ENCODE peak calls at places on chromosomes 13 and 19, in ten cellular contexts. One of them, this sample, is unnamed.

GRCh38 chr19:4583961-4584669 is 24.6 kb upstream of the SEMA6B start:
- DNase-seq in left ventricle myocardium inferior: no peak
- DNase-seq in psoas muscle: no peak
- DNase-seq in cardiac muscle cell: no peak
- DNase-seq in Karpas-422: no peak
- DNase-seq in esophagus muscularis mucosa: no peak
- DNase-seq in uterus: no peak
- DNase-seq in adrenal gland: peak; percentile 65
- DNase-seq in endodermal cell: peak; percentile 91
- DNase-seq in lower lobe of right lung: no peak
- DNase-seq in this sample: no peak

GRCh38 chr19:14413765-14414171 is 5.4 kb downstream of the DDX39A start:
- DNase-seq in left ventricle myocardium inferior: no peak
- DNase-seq in psoas muscle: no peak
- DNase-seq in cardiac muscle cell: no peak
- DNase-seq in Karpas-422: no peak
- DNase-seq in esophagus muscularis mucosa: no peak
- DNase-seq in uterus: no peak
- DNase-seq in adrenal gland: no peak
- DNase-seq in endodermal cell: no peak
- DNase-seq in lower lobe of right lung: no peak
- DNase-seq in this sample: no peak

GRCh38 chr19:4694211-4694987 is 24.3 kb upstream of the MYDGF start:
- DNase-seq in left ventricle myocardium inferior: peak; percentile 62
- DNase-seq in psoas muscle: peak; percentile 97
- DNase-seq in cardiac muscle cell: no peak
- DNase-seq in Karpas-422: no peak
- DNase-seq in esophagus muscularis mucosa: no peak
- DNase-seq in uterus: peak; percentile 35
- DNase-seq in adrenal gland: peak; percentile 61
- DNase-seq in endodermal cell: no peak
- DNase-seq in lower lobe of right lung: no peak
- DNase-seq in this sample: no peak

GRCh38 chr13:70338608-70339007 is 230.4 kb upstream of the KLHL1 start:
- DNase-seq in left ventricle myocardium inferior: no peak
- DNase-seq in psoas muscle: no peak
- DNase-seq in cardiac muscle cell: no peak
- DNase-seq in Karpas-422: no peak
- DNase-seq in esophagus muscularis mucosa: no peak
- DNase-seq in uterus: no peak
- DNase-seq in adrenal gland: no peak
- DNase-seq in endodermal cell: no peak
- DNase-seq in lower lobe of right lung: no peak
- DNase-seq in this sample: no peak

GRCh38 chr13:44229371-44230030 is 144.1 kb upstream of the SERP2 start:
- DNase-seq in left ventricle myocardium inferior: no peak
- DNase-seq in psoas muscle: no peak
- DNase-seq in cardiac muscle cell: no peak
- DNase-seq in Karpas-422: no peak
- DNase-seq in esophagus muscularis mucosa: no peak
- DNase-seq in uterus: no peak
- DNase-seq in adrenal gland: no peak
- DNase-seq in endodermal cell: no peak
- DNase-seq in lower lobe of right lung: no peak
- DNase-seq in this sample: no peak

GRCh38 chr13:54845351-54845965 is 1816.8 kb downstream of the OLFM4 start:
- DNase-seq in left ventricle myocardium inferior: no peak
- DNase-seq in psoas muscle: no peak
- DNase-seq in cardiac muscle cell: peak; percentile 37
- DNase-seq in Karpas-422: no peak
- DNase-seq in esophagus muscularis mucosa: no peak
- DNase-seq in uterus: no peak
- DNase-seq in adrenal gland: no peak
- DNase-seq in endodermal cell: no peak
- DNase-seq in lower lobe of right lung: no peak
- DNase-seq in this sample: no peak

GRCh38 chr19:3543150-3544053 is 4.4 kb downstream of the TEKTIP1 start:
- DNase-seq in left ventricle myocardium inferior: no peak
- DNase-seq in psoas muscle: peak; percentile 77
- DNase-seq in cardiac muscle cell: no peak
- DNase-seq in Karpas-422: no peak
- DNase-seq in esophagus muscularis mucosa: no peak
- DNase-seq in uterus: peak; percentile 43
- DNase-seq in adrenal gland: no peak
- DNase-seq in endodermal cell: no peak
- DNase-seq in lower lobe of right lung: peak; percentile 51
- DNase-seq in this sample: no peak

GRCh38 chr19:1449467-1450442 is at the start of gene APC2:
- DNase-seq in left ventricle myocardium inferior: no peak
- DNase-seq in psoas muscle: no peak
- DNase-seq in cardiac muscle cell: peak; percentile 57
- DNase-seq in Karpas-422: peak; percentile 89
- DNase-seq in esophagus muscularis mucosa: no peak
- DNase-seq in uterus: no peak
- DNase-seq in adrenal gland: no peak
- DNase-seq in endodermal cell: peak; percentile 89
- DNase-seq in lower lobe of right lung: no peak
- DNase-seq in this sample: no peak

GRCh38 chr19:53772943-53773342 is 51.2 kb downstream of the NLRP12 start:
- DNase-seq in left ventricle myocardium inferior: no peak
- DNase-seq in psoas muscle: no peak
- DNase-seq in cardiac muscle cell: peak; percentile 74
- DNase-seq in Karpas-422: peak; percentile 87
- DNase-seq in esophagus muscularis mucosa: no peak
- DNase-seq in uterus: peak; percentile 17
- DNase-seq in adrenal gland: peak; percentile 67
- DNase-seq in endodermal cell: peak; percentile 93
- DNase-seq in lower lobe of right lung: peak; percentile 24
- DNase-seq in this sample: peak; percentile 25

GRCh38 chr19:53078668-53079067 is 24.6 kb downstream of the ZNF160 start:
- DNase-seq in left ventricle myocardium inferior: no peak
- DNase-seq in psoas muscle: no peak
- DNase-seq in cardiac muscle cell: no peak
- DNase-seq in Karpas-422: no peak
- DNase-seq in esophagus muscularis mucosa: no peak
- DNase-seq in uterus: no peak
- DNase-seq in adrenal gland: no peak
- DNase-seq in endodermal cell: no peak
- DNase-seq in lower lobe of right lung: no peak
- DNase-seq in this sample: no peak

GRCh38 chr19:46720516-46721239 is 3.8 kb upstream of the PRKD2 start:
- DNase-seq in left ventricle myocardium inferior: no peak
- DNase-seq in psoas muscle: no peak
- DNase-seq in cardiac muscle cell: no peak
- DNase-seq in Karpas-422: no peak
- DNase-seq in esophagus muscularis mucosa: no peak
- DNase-seq in uterus: no peak
- DNase-seq in adrenal gland: no peak
- DNase-seq in endodermal cell: no peak
- DNase-seq in lower lobe of right lung: no peak
- DNase-seq in this sample: no peak

GRCh38 chr13:24135674-24136300 is 24.7 kb upstream of the SPATA13 start:
- DNase-seq in left ventricle myocardium inferior: no peak
- DNase-seq in psoas muscle: no peak
- DNase-seq in cardiac muscle cell: no peak
- DNase-seq in Karpas-422: no peak
- DNase-seq in esophagus muscularis mucosa: no peak
- DNase-seq in uterus: no peak
- DNase-seq in adrenal gland: no peak
- DNase-seq in endodermal cell: no peak
- DNase-seq in lower lobe of right lung: no peak
- DNase-seq in this sample: no peak

GRCh38 chr19:5624741-5625140 is 1.9 kb downstream of the SAFB start:
- DNase-seq in left ventricle myocardium inferior: no peak
- DNase-seq in psoas muscle: no peak
- DNase-seq in cardiac muscle cell: no peak
- DNase-seq in Karpas-422: no peak
- DNase-seq in esophagus muscularis mucosa: no peak
- DNase-seq in uterus: no peak
- DNase-seq in adrenal gland: no peak
- DNase-seq in endodermal cell: no peak
- DNase-seq in lower lobe of right lung: no peak
- DNase-seq in this sample: no peak

GRCh38 chr13:27182844-27183497 is 11.4 kb upstream of the USP12 start:
- DNase-seq in left ventricle myocardium inferior: peak; percentile 58
- DNase-seq in psoas muscle: peak; percentile 81
- DNase-seq in cardiac muscle cell: peak; percentile 35
- DNase-seq in Karpas-422: no peak
- DNase-seq in esophagus muscularis mucosa: peak; percentile 92
- DNase-seq in uterus: no peak
- DNase-seq in adrenal gland: peak; percentile 83
- DNase-seq in endodermal cell: no peak
- DNase-seq in lower lobe of right lung: no peak
- DNase-seq in this sample: no peak

GRCh38 chr13:31927219-31927653 is 104.3 kb upstream of the FRY start:
- DNase-seq in left ventricle myocardium inferior: no peak
- DNase-seq in psoas muscle: no peak
- DNase-seq in cardiac muscle cell: no peak
- DNase-seq in Karpas-422: no peak
- DNase-seq in esophagus muscularis mucosa: no peak
- DNase-seq in uterus: no peak
- DNase-seq in adrenal gland: no peak
- DNase-seq in endodermal cell: peak; percentile 50
- DNase-seq in lower lobe of right lung: no peak
- DNase-seq in this sample: no peak

GRCh38 chr13:113887700-113888201 is 23.9 kb upstream of the GAS6 start:
- DNase-seq in left ventricle myocardium inferior: no peak
- DNase-seq in psoas muscle: no peak
- DNase-seq in cardiac muscle cell: no peak
- DNase-seq in Karpas-422: no peak
- DNase-seq in esophagus muscularis mucosa: peak; percentile 87
- DNase-seq in uterus: no peak
- DNase-seq in adrenal gland: no peak
- DNase-seq in endodermal cell: no peak
- DNase-seq in lower lobe of right lung: no peak
- DNase-seq in this sample: no peak

GRCh38 chr13:74907788-74908187 is 574.2 kb downstream of the TBC1D4 start:
- DNase-seq in left ventricle myocardium inferior: no peak
- DNase-seq in psoas muscle: no peak
- DNase-seq in cardiac muscle cell: no peak
- DNase-seq in Karpas-422: no peak
- DNase-seq in esophagus muscularis mucosa: no peak
- DNase-seq in uterus: no peak
- DNase-seq in adrenal gland: no peak
- DNase-seq in endodermal cell: no peak
- DNase-seq in lower lobe of right lung: no peak
- DNase-seq in this sample: no peak

GRCh38 chr13:49772828-49773227 is 19.7 kb downstream of the KPNA3 start:
- DNase-seq in left ventricle myocardium inferior: no peak
- DNase-seq in psoas muscle: no peak
- DNase-seq in cardiac muscle cell: no peak
- DNase-seq in Karpas-422: no peak
- DNase-seq in esophagus muscularis mucosa: no peak
- DNase-seq in uterus: no peak
- DNase-seq in adrenal gland: no peak
- DNase-seq in endodermal cell: no peak
- DNase-seq in lower lobe of right lung: no peak
- DNase-seq in this sample: no peak

GRCh38 chr13:92602560-92602959 is 624.0 kb upstream of the GPC6 start:
- DNase-seq in left ventricle myocardium inferior: no peak
- DNase-seq in psoas muscle: no peak
- DNase-seq in cardiac muscle cell: no peak
- DNase-seq in Karpas-422: no peak
- DNase-seq in esophagus muscularis mucosa: no peak
- DNase-seq in uterus: no peak
- DNase-seq in adrenal gland: no peak
- DNase-seq in endodermal cell: no peak
- DNase-seq in lower lobe of right lung: no peak
- DNase-seq in this sample: no peak

GRCh38 chr19:16496613-16496983 is 404 bp downstream of the C19orf44 start:
- DNase-seq in left ventricle myocardium inferior: peak; percentile 30
- DNase-seq in psoas muscle: peak; percentile 89
- DNase-seq in cardiac muscle cell: no peak
- DNase-seq in Karpas-422: no peak
- DNase-seq in esophagus muscularis mucosa: no peak
- DNase-seq in uterus: peak; percentile 54
- DNase-seq in adrenal gland: peak; percentile 67
- DNase-seq in endodermal cell: no peak
- DNase-seq in lower lobe of right lung: no peak
- DNase-seq in this sample: no peak
- H3K4me3 ChIP-seq in left ventricle myocardium inferior: peak overlapping the region; percentile 84
- H3K4me3 ChIP-seq in psoas muscle: peak overlapping the region; percentile 81
- H3K4me3 ChIP-seq in cardiac muscle cell: peak overlapping the region; percentile 63
- H3K4me3 ChIP-seq in Karpas-422: peak overlapping the region; percentile 66
- H3K4me3 ChIP-seq in esophagus muscularis mucosa: peak overlapping the region; percentile 65
- H3K4me3 ChIP-seq in uterus: peak overlapping the region; percentile 83
- H3K4me3 ChIP-seq in adrenal gland: peak overlapping the region; percentile 32
- H3K4me3 ChIP-seq in endodermal cell: peak overlapping the region; percentile 92
- H3K4me3 ChIP-seq in lower lobe of right lung: peak overlapping the region; percentile 74
- H3K4me3 ChIP-seq in this sample: peak overlapping the region; percentile 55

GRCh38 chr19:42251572-42251990 is 3.3 kb downstream of the ERF start:
- DNase-seq in left ventricle myocardium inferior: no peak
- DNase-seq in psoas muscle: no peak
- DNase-seq in cardiac muscle cell: no peak
- DNase-seq in Karpas-422: no peak
- DNase-seq in esophagus muscularis mucosa: no peak
- DNase-seq in uterus: no peak
- DNase-seq in adrenal gland: no peak
- DNase-seq in endodermal cell: no peak
- DNase-seq in lower lobe of right lung: no peak
- DNase-seq in this sample: no peak
- H3K4me1 ChIP-seq in left ventricle myocardium inferior: peaks cover 97% of the 10 kb centered on the region
- H3K4me1 ChIP-seq in psoas muscle: peaks cover 19% of the 10 kb centered on the region
- H3K4me1 ChIP-seq in cardiac muscle cell: peaks cover 34% of the 10 kb centered on the region
- H3K4me1 ChIP-seq in Karpas-422: peaks cover 26% of the 10 kb centered on the region
- H3K4me1 ChIP-seq in esophagus muscularis mucosa: peaks cover 68% of the 10 kb centered on the region
- H3K4me1 ChIP-seq in uterus: peaks cover 16% of the 10 kb centered on the region
- H3K4me1 ChIP-seq in adrenal gland: peaks cover 56% of the 10 kb centered on the region
- H3K4me1 ChIP-seq in endodermal cell: no peaks in the 10 kb centered on the region
- H3K4me1 ChIP-seq in lower lobe of right lung: peaks cover 53% of the 10 kb centered on the region
- H3K4me1 ChIP-seq in this sample: peaks cover 31% of the 10 kb centered on the region

DNA sequence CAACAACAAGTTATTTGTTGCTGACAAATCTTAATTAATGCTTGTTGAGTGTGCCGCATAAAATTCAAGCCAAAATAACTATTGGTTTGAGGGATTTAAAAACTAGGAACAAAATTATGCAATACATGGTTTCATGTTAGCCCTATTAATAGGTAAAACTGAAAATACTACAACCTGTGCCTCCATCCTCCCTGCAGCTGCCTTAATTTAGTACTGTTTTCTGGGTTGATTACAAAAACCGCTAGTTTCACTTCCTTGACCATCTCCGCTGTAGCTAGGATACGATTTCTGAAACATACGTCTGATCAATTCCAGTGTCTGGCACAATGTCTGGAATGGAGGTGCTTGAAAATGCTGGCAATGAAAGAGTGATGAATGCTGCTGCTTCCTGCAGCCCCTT is 273.5 kb downstream of the SHISA2 start:
- DNase-seq in left ventricle myocardium inferior: no peak
- DNase-seq in psoas muscle: no peak
- DNase-seq in cardiac muscle cell: no peak
- DNase-seq in Karpas-422: no peak
- DNase-seq in esophagus muscularis mucosa: no peak
- DNase-seq in uterus: no peak
- DNase-seq in adrenal gland: no peak
- DNase-seq in endodermal cell: no peak
- DNase-seq in lower lobe of right lung: no peak
- DNase-seq in this sample: no peak
- H3K4me3 ChIP-seq in left ventricle myocardium inferior: no peak overlapping the region
- H3K4me3 ChIP-seq in psoas muscle: no peak overlapping the region
- H3K4me3 ChIP-seq in cardiac muscle cell: no peak overlapping the region
- H3K4me3 ChIP-seq in Karpas-422: no peak overlapping the region
- H3K4me3 ChIP-seq in esophagus muscularis mucosa: no peak overlapping the region
- H3K4me3 ChIP-seq in uterus: no peak overlapping the region
- H3K4me3 ChIP-seq in adrenal gland: no peak overlapping the region
- H3K4me3 ChIP-seq in endodermal cell: peak overlapping the region; percentile 64
- H3K4me3 ChIP-seq in lower lobe of right lung: no peak overlapping the region
- H3K4me3 ChIP-seq in this sample: no peak overlapping the region

GRCh38 chr13:100212904-100213538 is 124.1 kb downstream of the PCCA start:
- DNase-seq in left ventricle myocardium inferior: no peak
- DNase-seq in psoas muscle: no peak
- DNase-seq in cardiac muscle cell: no peak
- DNase-seq in Karpas-422: no peak
- DNase-seq in esophagus muscularis mucosa: no peak
- DNase-seq in uterus: no peak
- DNase-seq in adrenal gland: no peak
- DNase-seq in endodermal cell: no peak
- DNase-seq in lower lobe of right lung: no peak
- DNase-seq in this sample: no peak
- H3K4me1 ChIP-seq in left ventricle myocardium inferior: no peaks in the 10 kb centered on the region
- H3K4me1 ChIP-seq in psoas muscle: no peaks in the 10 kb centered on the region
- H3K4me1 ChIP-seq in cardiac muscle cell: no peaks in the 10 kb centered on the region
- H3K4me1 ChIP-seq in Karpas-422: peaks cover 8% of the 10 kb centered on the region
- H3K4me1 ChIP-seq in esophagus muscularis mucosa: no peaks in the 10 kb centered on the region
- H3K4me1 ChIP-seq in uterus: no peaks in the 10 kb centered on the region
- H3K4me1 ChIP-seq in adrenal gland: no peaks in the 10 kb centered on the region
- H3K4me1 ChIP-seq in endodermal cell: no peaks in the 10 kb centered on the region
- H3K4me1 ChIP-seq in lower lobe of right lung: peaks cover 4% of the 10 kb centered on the region
- H3K4me1 ChIP-seq in this sample: no peaks in the 10 kb centered on the region